ENCODE peak calls at places on chromosomes 4 and X, in ten cellular contexts. K is breast epithelium, Z is progenitor cell of endocrine pancreas, G is HFFc6, H is transverse colon, J is coronary artery, O is cardiac muscle cell, D is lower lobe of right lung, W is ascending aorta, C is Caco-2. E is an unnamed sample.

GRCh38 chr4:48329193-48329592 is 12.1 kb upstream of the SLAIN2 start:
- DNase-seq in K (no peak), Z (no peak), G (no peak), H (no peak), J (no peak), O (no peak), D (no peak), W (no peak), C (peak; percentile 58), E (no peak)

GRCh38 chr4:140103676-140104075 is 50.3 kb downstream of the MAML3 start:
- DNase-seq in K (no peak), Z (no peak), G (no peak), H (no peak), J (no peak), O (no peak), D (no peak), W (no peak), C (no peak), E (no peak)

GRCh38 chrX:130975947-130976346 is 72.9 kb upstream of the ENOX2 start:
- DNase-seq in K (no peak), Z (peak; percentile 29), G (peak; percentile 36), H (peak; percentile 38), J (no peak), O (peak; percentile 75), D (no peak), W (no peak), C (peak; percentile 35), E (peak; percentile 28)

GRCh38 chr4:75919914-75920313 is 17.7 kb upstream of the PPEF2 start:
- DNase-seq in K (no peak), Z (no peak), G (no peak), H (peak; percentile 81), J (no peak), O (no peak), D (no peak), W (no peak), C (peak; percentile 19), E (no peak)

GRCh38 chr4:128220286-128221235 is 67.1 kb downstream of the PGRMC2 start:
- DNase-seq in K (no peak), Z (no peak), G (peak; percentile 64), H (no peak), J (no peak), O (no peak), D (no peak), W (no peak), C (no peak), E (no peak)

GRCh38 chr4:16824278-16824806 is 74.1 kb downstream of the LDB2 start:
- DNase-seq in K (no peak), Z (no peak), G (no peak), H (no peak), J (no peak), O (no peak), D (no peak), W (no peak), C (no peak), E (no peak)

GRCh38 chrX:124646403-124646802 is 300.0 kb downstream of the SH2D1A start:
- DNase-seq in K (no peak), Z (no peak), G (no peak), H (no peak), J (no peak), O (no peak), D (no peak), W (no peak), C (no peak), E (no peak)

GRCh38 chrX:119009071-119009470 is 34.7 kb downstream of the LONRF3 start:
- DNase-seq in K (no peak), Z (no peak), G (no peak), H (no peak), J (no peak), O (no peak), D (no peak), W (no peak), C (no peak), E (no peak)

GRCh38 chr4:110348711-110349383 is 127.1 kb upstream of the ENPEP start:
- DNase-seq in K (no peak), Z (no peak), G (no peak), H (no peak), J (no peak), O (no peak), D (no peak), W (no peak), C (no peak), E (no peak)

GRCh38 chr4:124810814-124811213 is 98.3 kb upstream of the ANKRD50 start:
- DNase-seq in K (no peak), Z (no peak), G (no peak), H (no peak), J (no peak), O (no peak), D (no peak), W (no peak), C (no peak), E (no peak)

GRCh38 chr4:6527259-6527658 is 47.7 kb upstream of the MAN2B2 start:
- DNase-seq in K (no peak), Z (no peak), G (no peak), H (no peak), J (no peak), O (no peak), D (no peak), W (no peak), C (no peak), E (no peak)

GRCh38 chr4:6526171-6526570 is 48.8 kb upstream of the MAN2B2 start:
- DNase-seq in K (no peak), Z (no peak), G (no peak), H (no peak), J (no peak), O (no peak), D (no peak), W (no peak), C (no peak), E (no peak)

GRCh38 chr4:6527683-6528595 is 47.0 kb upstream of the MAN2B2 start:
- DNase-seq in K (no peak), Z (no peak), G (no peak), H (no peak), J (no peak), O (no peak), D (no peak), W (no peak), C (no peak), E (no peak)

GRCh38 chr4:6525474-6525873 is 49.5 kb upstream of the MAN2B2 start:
- DNase-seq in K (no peak), Z (no peak), G (no peak), H (no peak), J (no peak), O (no peak), D (no peak), W (no peak), C (no peak), E (no peak)

DNA sequence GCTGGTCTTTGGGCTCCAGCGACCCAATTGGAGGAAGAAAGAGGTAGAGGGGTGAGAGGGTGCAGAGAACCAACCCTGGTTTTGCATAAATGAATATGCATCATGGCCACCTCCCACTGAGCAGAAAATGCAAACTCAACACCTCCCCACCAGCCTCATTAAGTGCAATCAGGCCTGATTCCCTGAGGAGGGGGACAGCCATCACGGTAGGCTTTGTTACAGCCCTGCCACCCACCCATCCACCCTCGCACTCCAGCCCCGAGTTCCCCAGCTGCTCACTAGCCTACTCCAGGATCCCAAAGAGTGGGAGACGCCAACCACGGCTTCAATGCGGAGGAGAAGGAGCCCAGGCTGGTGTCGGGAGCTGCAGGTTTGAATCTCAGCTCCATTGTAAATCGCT is 48.3 kb upstream of the MAN2B2 start:
- DNase-seq in K (no peak), Z (no peak), G (no peak), H (no peak), J (no peak), O (no peak), D (no peak), W (no peak), C (no peak), E (no peak)
- TF ChIP-seq CTCF in K (no peak), Z (no peak), G (no peak), H (no peak), J (no peak), O (no peak), D (no peak), W (no peak), C (no peak), E (no peak)

GRCh38 chrX:116490091-116490490 is 27.3 kb upstream of the CT83 start:
- DNase-seq in K (no peak), Z (no peak), G (no peak), H (no peak), J (no peak), O (peak; percentile 2), D (no peak), W (no peak), C (no peak), E (no peak)
- TF ChIP-seq CTCF in K (no peak), Z (peak; percentile 73), G (peak; percentile 53), H (no peak), J (no peak), O (peak; percentile 18), D (no peak), W (peak; percentile 13), C (no peak), E (no peak)

GRCh38 chr4:56799824-56800756 is 21.4 kb downstream of the SPINK2 start:
- DNase-seq in K (peak; percentile 79), Z (peak; percentile 70), G (peak; percentile 78), H (peak; percentile 90), J (peak; percentile 85), O (peak; percentile 88), D (peak; percentile 85), W (peak; percentile 37), C (peak; percentile 84), E (peak; percentile 86)
- TF ChIP-seq CTCF in K (peak; percentile 48), Z (peak; percentile 95), G (peak; percentile 90), H (peak; percentile 85), J (peak; percentile 72), O (peak; percentile 92), D (peak; percentile 90), W (peak; percentile 88), C (peak; percentile 89), E (peak; percentile 51)

GRCh38 chrX:69429339-69430014 is 74.6 kb upstream of the NALF2 start:
- DNase-seq in K (no peak), Z (no peak), G (no peak), H (no peak), J (no peak), O (no peak), D (no peak), W (no peak), C (no peak), E (no peak)

GRCh38 chrX:69428216-69428615 is 75.9 kb upstream of the NALF2 start:
- DNase-seq in K (no peak), Z (no peak), G (no peak), H (no peak), J (no peak), O (no peak), D (no peak), W (no peak), C (no peak), E (no peak)

GRCh38 chrX:69424910-69425309 is 79.2 kb upstream of the NALF2 start:
- DNase-seq in K (no peak), Z (no peak), G (no peak), H (no peak), J (no peak), O (no peak), D (no peak), W (no peak), C (no peak), E (no peak)

DNA sequence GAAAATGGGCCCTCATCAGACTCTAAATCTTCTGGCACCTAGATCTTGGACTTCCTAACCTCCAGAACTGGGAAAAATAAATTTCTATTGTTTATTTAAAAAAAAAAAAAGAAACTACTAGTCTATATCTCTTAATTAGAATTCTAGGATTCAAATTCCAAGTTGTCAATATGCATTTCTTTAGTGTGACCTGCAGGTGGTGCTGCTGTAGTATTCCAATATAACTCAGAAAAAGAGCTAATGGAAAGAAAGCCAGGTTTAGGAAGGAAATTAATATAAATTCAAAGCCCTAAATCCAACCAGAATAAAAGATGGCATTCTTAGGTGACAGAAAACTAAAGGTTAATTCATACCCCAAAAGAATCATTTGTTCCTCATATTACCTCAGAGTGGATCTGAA is 80.0 kb upstream of the NALF2 start:
- DNase-seq in K (no peak), Z (no peak), G (no peak), H (no peak), J (no peak), O (peak; percentile 8), D (no peak), W (no peak), C (no peak), E (peak; percentile 17)
- TF ChIP-seq CTCF in K (no peak), Z (peak; percentile 44), G (peak; percentile 55), H (peak; percentile 11), J (no peak), O (peak; percentile 38), D (no peak), W (peak; percentile 26), C (no peak), E (no peak)

E was measured in endothelial cell.